ENCODE peak calls at places on chromosomes 5 and 9, in five cellular contexts. R is stimulated activated CD4-positive, alpha-beta T cell treated with anti-CD3 and anti-CD28 coated beads, Interleukin-15, amount 100 ng/mL, for 1 hour; V is amniotic stem cell; U is activated CD4-positive, alpha-beta T cell treated with anti-CD3 and anti-CD28 coated beads, Interleukin-2, amount 50 U/mL, for 1 hour; X is NCI-H1436. B is an unnamed sample.

GRCh38 chr5:91383956-91384300 is 811 bp upstream of the ARRDC3 start:
- DNase-seq in R (no peak), V (no peak), U (no peak), X (no peak), B (no peak)

GRCh38 chr5:21931076-21931475 is 922.1 kb downstream of the CDH12 start:
- DNase-seq in R (no peak), V (no peak), U (no peak), X (no peak), B (no peak)

GRCh38 chr5:72417333-72418062 is 89.7 kb downstream of the ZNF366 start:
- DNase-seq in R (no peak), V (no peak), U (no peak), X (no peak), B (no peak)

GRCh38 chr5:181153814-181154213 is 6.4 kb downstream of the OR2V2 start:
- DNase-seq in R (no peak), V (no peak), U (no peak), X (no peak), B (no peak)

GRCh38 chr5:132675936-132676689 is 2.3 kb downstream of the IL4 start:
- DNase-seq in R (no peak), V (no peak), U (no peak), X (no peak), B (no peak)

GRCh38 chr9:99298660-99299059 is 76.6 kb downstream of the SEC61B start:
- DNase-seq in R (no peak), V (no peak), U (no peak), X (no peak), B (no peak)

GRCh38 chr5:158175664-158176507 is 316.9 kb upstream of the CLINT1 start:
- DNase-seq in R (no peak), V (no peak), U (no peak), X (no peak), B (no peak)

GRCh38 chr9:76369583-76369982 is 24.6 kb downstream of the RFK start:
- DNase-seq in R (no peak), V (no peak), U (no peak), X (peak; percentile 24), B (no peak)

GRCh38 chr5:136155769-136156168 is 23.1 kb downstream of the SMAD5 start:
- DNase-seq in R (no peak), V (no peak), U (no peak), X (no peak), B (no peak)

GRCh38 chr9:130140701-130141100 is 31.5 kb upstream of the NCS1 start:
- DNase-seq in R (no peak), V (no peak), U (no peak), X (no peak), B (no peak)

GRCh38 chr5:170617519-170618218 is 113.8 kb downstream of the KCNIP1 start:
- DNase-seq in R (no peak), V (no peak), U (no peak), X (peak; percentile 73), B (no peak)

GRCh38 chr5:54524704-54525103 is 7.1 kb downstream of the SNX18 start:
- DNase-seq in R (no peak), V (no peak), U (no peak), X (no peak), B (no peak)

GRCh38 chr5:68646142-68646541 is 430.6 kb downstream of the PIK3R1 start:
- DNase-seq in R (no peak), V (no peak), U (no peak), X (no peak), B (no peak)

GRCh38 chr9:117135481-117135880 is 279.4 kb downstream of the ASTN2 start:
- DNase-seq in R (no peak), V (no peak), U (no peak), X (no peak), B (no peak)

GRCh38 chr9:68933434-68934318 is 80.2 kb downstream of the PRKACG start:
- DNase-seq in R (no peak), V (no peak), U (no peak), X (no peak), B (no peak)

GRCh38 chr5:59164041-59164830 is 581.4 kb downstream of the RAB3C start:
- DNase-seq in R (no peak), V (no peak), U (no peak), X (no peak), B (no peak)

GRCh38 chr5:135157421-135158314 is 123.6 kb upstream of the PITX1 start:
- DNase-seq in R (no peak), V (no peak), U (no peak), X (no peak), B (no peak)

GRCh38 chr5:34505731-34506130 is 150.4 kb upstream of the RAI14 start:
- DNase-seq in R (no peak), V (no peak), U (no peak), X (no peak), B (no peak)

GRCh38 chr5:139797856-139798510 is 2.4 kb downstream of the PSD2 start:
- DNase-seq in R (no peak), V (no peak), U (no peak), X (no peak), B (no peak)

GRCh38 chr9:133496901-133497411 is 18.1 kb upstream of the SLC2A6 start:
- DNase-seq in R (no peak), V (no peak), U (no peak), X (no peak), B (no peak)

B was measured in keratinocyte.